ENCODE peak calls at places on chromosome 22, in seven cellular contexts. K, L, U, D, S, R and Y are unnamed samples.

GRCh38 chr22:30212363-30212995 is 34.1 kb downstream of the LIF start:
- DNase-seq in K (no peak), L (no peak), U (peak), D (no peak), S (no peak), R (no peak), Y (peak)

GRCh38 chr22:37745548-37746365 is 48.9 kb downstream of the TRIOBP start:
- DNase-seq in K (peak), L (peak), U (peak), D (peak), S (peak), R (peak), Y (peak)

GRCh38 chr22:32103648-32104326 is 55.3 kb downstream of the C22orf42 start:
- DNase-seq in K (no peak), L (no peak), U (no peak), D (no peak), S (no peak), R (no peak), Y (no peak)

GRCh38 chr22:49824185-49824925 is 3.3 kb downstream of the BRD1 start:
- DNase-seq in K (no peak), L (peak), U (no peak), D (no peak), S (no peak), R (peak), Y (no peak)

GRCh38 chr22:48303360-48303725 is 1524.3 kb downstream of the BRD1 start:
- DNase-seq in K (no peak), L (no peak), U (no peak), D (no peak), S (no peak), R (no peak), Y (no peak)

GRCh38 chr22:17717708-17718107 is 56.6 kb downstream of the BID start:
- DNase-seq in K (no peak), L (no peak), U (no peak), D (no peak), S (no peak), R (no peak), Y (no peak)

GRCh38 chr22:50221410-50222300 is 20.8 kb downstream of the SELENOO start:
- DNase-seq in K (no peak), L (no peak), U (no peak), D (no peak), S (no peak), R (no peak), Y (no peak)

GRCh38 chr22:49255154-49255553 is 572.5 kb downstream of the BRD1 start:
- DNase-seq in K (no peak), L (no peak), U (no peak), D (no peak), S (no peak), R (no peak), Y (no peak)

GRCh38 chr22:33848251-33848650 is 72.0 kb downstream of the LARGE1 start:
- DNase-seq in K (no peak), L (no peak), U (no peak), D (no peak), S (no peak), R (no peak), Y (no peak)

GRCh38 chr22:44589831-44590230 is 91.8 kb upstream of the RTL6 start:
- DNase-seq in K (no peak), L (no peak), U (peak), D (no peak), S (no peak), R (no peak), Y (no peak)

GRCh38 chr22:41822289-41823057 is 10.4 kb upstream of the SREBF2 start:
- DNase-seq in K (no peak), L (no peak), U (no peak), D (peak), S (peak), R (peak), Y (peak)

GRCh38 chr22:44523981-44524759 is 26.1 kb upstream of the RTL6 start:
- DNase-seq in K (no peak), L (no peak), U (peak), D (no peak), S (no peak), R (no peak), Y (peak)

GRCh38 chr22:40077646-40078016 is 82.9 kb downstream of the FAM83F start:
- DNase-seq in K (no peak), L (no peak), U (no peak), D (no peak), S (no peak), R (no peak), Y (no peak)

GRCh38 chr22:24289781-24290181 is 19.1 kb downstream of the SPECC1L start:
- DNase-seq in K (no peak), L (no peak), U (no peak), D (no peak), S (no peak), R (no peak), Y (no peak)

GRCh38 chr22:46775364-46775758 is 12.9 kb downstream of the TBC1D22A start:
- DNase-seq in K (no peak), L (no peak), U (no peak), D (no peak), S (no peak), R (no peak), Y (no peak)

GRCh38 chr22:27792452-27793165 is 8.9 kb downstream of the MN1 start:
- DNase-seq in K (no peak), L (no peak), U (no peak), D (no peak), S (no peak), R (no peak), Y (no peak)

GRCh38 chr22:35910013-35910860 is 118.4 kb downstream of the RBFOX2 start:
- DNase-seq in K (no peak), L (no peak), U (no peak), D (no peak), S (no peak), R (no peak), Y (no peak)

GRCh38 chr22:32788884-32789624 is 12.5 kb upstream of the TIMP3 start:
- DNase-seq in K (no peak), L (no peak), U (peak), D (no peak), S (no peak), R (no peak), Y (peak)

GRCh38 chr22:25772288-25772687 is 30.3 kb downstream of the MYO18B start:
- DNase-seq in K (no peak), L (no peak), U (no peak), D (no peak), S (no peak), R (no peak), Y (no peak)

GRCh38 chr22:29626497-29627195 is 23.2 kb downstream of the NF2 start:
- DNase-seq in K (no peak), L (no peak), U (no peak), D (no peak), S (no peak), R (no peak), Y (peak)

GRCh38 chr22:30806391-30806861 is 111.8 kb downstream of the OSBP2 start:
- DNase-seq in K (no peak), L (no peak), U (no peak), D (no peak), S (no peak), R (peak), Y (peak)

GRCh38 chr22:33909075-33909458 is 11.2 kb downstream of the LARGE1 start:
- DNase-seq in K (no peak), L (no peak), U (peak), D (no peak), S (no peak), R (no peak), Y (peak)

GRCh38 chr22:45763236-45763624 is 91.6 kb downstream of the ATXN10 start:
- DNase-seq in K (no peak), L (no peak), U (no peak), D (no peak), S (no peak), R (no peak), Y (no peak)

GRCh38 chr22:30398685-30399680 is 2.2 kb downstream of the SEC14L2 start:
- DNase-seq in K (no peak), L (no peak), U (no peak), D (no peak), S (no peak), R (no peak), Y (no peak)

GRCh38 chr22:19958083-19959042 is 16.7 kb upstream of the TXNRD2 start:
- DNase-seq in K (no peak), L (no peak), U (no peak), D (no peak), S (no peak), R (no peak), Y (peak)

GRCh38 chr22:39039306-39040126 is 1.1 kb upstream of the APOBEC3F start:
- DNase-seq in K (no peak), L (no peak), U (no peak), D (no peak), S (no peak), R (no peak), Y (no peak)